ENCODE peak calls at places on chromosomes 5 and 9, in seven cellular contexts. One of them, this sample, is unnamed.

GRCh38 chr9:115300896-115301295 is 182.9 kb upstream of the TNC start:
- DNase-seq in H1: no peak
- DNase-seq in heart left ventricle: no peak
- DNase-seq in neural progenitor cell: no peak
- DNase-seq in NCI-H2081: no peak
- DNase-seq in anterior cingulate cortex: no peak
- DNase-seq in fibroblast of villous mesenchyme: no peak
- DNase-seq in this sample: no peak

GRCh38 chr9:292915-293314 is 78.2 kb downstream of the DOCK8 start:
- DNase-seq in H1: no peak
- DNase-seq in heart left ventricle: no peak
- DNase-seq in neural progenitor cell: no peak
- DNase-seq in NCI-H2081: no peak
- DNase-seq in anterior cingulate cortex: no peak
- DNase-seq in fibroblast of villous mesenchyme: no peak
- DNase-seq in this sample: no peak

GRCh38 chr9:136192289-136193126 is 12.4 kb downstream of the LHX3 start:
- DNase-seq in H1: no peak
- DNase-seq in heart left ventricle: no peak
- DNase-seq in neural progenitor cell: no peak
- DNase-seq in NCI-H2081: no peak
- DNase-seq in anterior cingulate cortex: no peak
- DNase-seq in fibroblast of villous mesenchyme: no peak
- DNase-seq in this sample: no peak

GRCh38 chr9:111158375-111158774 is 120.1 kb upstream of the LPAR1 start:
- DNase-seq in H1: no peak
- DNase-seq in heart left ventricle: no peak
- DNase-seq in neural progenitor cell: no peak
- DNase-seq in NCI-H2081: no peak
- DNase-seq in anterior cingulate cortex: no peak
- DNase-seq in fibroblast of villous mesenchyme: peak
- DNase-seq in this sample: no peak

GRCh38 chr5:170273968-170274710 is 23.4 kb downstream of the LCP2 start:
- DNase-seq in H1: peak
- DNase-seq in heart left ventricle: no peak
- DNase-seq in neural progenitor cell: peak
- DNase-seq in NCI-H2081: no peak
- DNase-seq in anterior cingulate cortex: peak
- DNase-seq in fibroblast of villous mesenchyme: peak
- DNase-seq in this sample: no peak

GRCh38 chr5:17221843-17222614 is 4.6 kb downstream of the BASP1 start:
- DNase-seq in H1: no peak
- DNase-seq in heart left ventricle: no peak
- DNase-seq in neural progenitor cell: peak
- DNase-seq in NCI-H2081: no peak
- DNase-seq in anterior cingulate cortex: no peak
- DNase-seq in fibroblast of villous mesenchyme: peak
- DNase-seq in this sample: no peak

GRCh38 chr9:98039474-98040072 is 17.0 kb upstream of the NANS start:
- DNase-seq in H1: no peak
- DNase-seq in heart left ventricle: no peak
- DNase-seq in neural progenitor cell: no peak
- DNase-seq in NCI-H2081: no peak
- DNase-seq in anterior cingulate cortex: no peak
- DNase-seq in fibroblast of villous mesenchyme: no peak
- DNase-seq in this sample: no peak

GRCh38 chr5:150261231-150261630 is 28.3 kb downstream of the CAMK2A start:
- DNase-seq in H1: no peak
- DNase-seq in heart left ventricle: no peak
- DNase-seq in neural progenitor cell: no peak
- DNase-seq in NCI-H2081: no peak
- DNase-seq in anterior cingulate cortex: no peak
- DNase-seq in fibroblast of villous mesenchyme: no peak
- DNase-seq in this sample: no peak

GRCh38 chr9:14238518-14238917 is 75.4 kb downstream of the NFIB start:
- DNase-seq in H1: no peak
- DNase-seq in heart left ventricle: no peak
- DNase-seq in neural progenitor cell: peak
- DNase-seq in NCI-H2081: no peak
- DNase-seq in anterior cingulate cortex: no peak
- DNase-seq in fibroblast of villous mesenchyme: peak
- DNase-seq in this sample: no peak

GRCh38 chr5:97888439-97888838 is 705.4 kb upstream of the RIOK2 start:
- DNase-seq in H1: no peak
- DNase-seq in heart left ventricle: no peak
- DNase-seq in neural progenitor cell: no peak
- DNase-seq in NCI-H2081: no peak
- DNase-seq in anterior cingulate cortex: no peak
- DNase-seq in fibroblast of villous mesenchyme: no peak
- DNase-seq in this sample: no peak

GRCh38 chr5:175733017-175733416 is 75.1 kb downstream of the HRH2 start:
- DNase-seq in H1: no peak
- DNase-seq in heart left ventricle: no peak
- DNase-seq in neural progenitor cell: no peak
- DNase-seq in NCI-H2081: no peak
- DNase-seq in anterior cingulate cortex: no peak
- DNase-seq in fibroblast of villous mesenchyme: no peak
- DNase-seq in this sample: no peak

GRCh38 chr9:127838375-127839078 is 15.9 kb downstream of the ENG start:
- DNase-seq in H1: no peak
- DNase-seq in heart left ventricle: peak
- DNase-seq in neural progenitor cell: no peak
- DNase-seq in NCI-H2081: no peak
- DNase-seq in anterior cingulate cortex: no peak
- DNase-seq in fibroblast of villous mesenchyme: peak
- DNase-seq in this sample: no peak

GRCh38 chr5:68141494-68141893 is 74.1 kb upstream of the PIK3R1 start:
- DNase-seq in H1: no peak
- DNase-seq in heart left ventricle: no peak
- DNase-seq in neural progenitor cell: no peak
- DNase-seq in NCI-H2081: no peak
- DNase-seq in anterior cingulate cortex: no peak
- DNase-seq in fibroblast of villous mesenchyme: peak
- DNase-seq in this sample: no peak

GRCh38 chr9:114616684-114617520 is 5.8 kb downstream of the TMEM268 start:
- DNase-seq in H1: no peak
- DNase-seq in heart left ventricle: peak
- DNase-seq in neural progenitor cell: no peak
- DNase-seq in NCI-H2081: no peak
- DNase-seq in anterior cingulate cortex: no peak
- DNase-seq in fibroblast of villous mesenchyme: no peak
- DNase-seq in this sample: no peak

GRCh38 chr5:120958877-120959485 is 494.9 kb downstream of the PRR16 start:
- DNase-seq in H1: no peak
- DNase-seq in heart left ventricle: no peak
- DNase-seq in neural progenitor cell: no peak
- DNase-seq in NCI-H2081: no peak
- DNase-seq in anterior cingulate cortex: no peak
- DNase-seq in fibroblast of villous mesenchyme: no peak
- DNase-seq in this sample: no peak

GRCh38 chr5:37979559-37979958 is 139.7 kb upstream of the GDNF start:
- DNase-seq in H1: no peak
- DNase-seq in heart left ventricle: no peak
- DNase-seq in neural progenitor cell: no peak
- DNase-seq in NCI-H2081: no peak
- DNase-seq in anterior cingulate cortex: no peak
- DNase-seq in fibroblast of villous mesenchyme: no peak
- DNase-seq in this sample: no peak

GRCh38 chr9:34363619-34364351 is 12.9 kb downstream of the MYORG start:
- DNase-seq in H1: peak
- DNase-seq in heart left ventricle: peak
- DNase-seq in neural progenitor cell: peak
- DNase-seq in NCI-H2081: no peak
- DNase-seq in anterior cingulate cortex: no peak
- DNase-seq in fibroblast of villous mesenchyme: no peak
- DNase-seq in this sample: no peak

GRCh38 chr9:134061019-134061687 is 6.7 kb downstream of the BRD3 start:
- DNase-seq in H1: peak
- DNase-seq in heart left ventricle: no peak
- DNase-seq in neural progenitor cell: peak
- DNase-seq in NCI-H2081: no peak
- DNase-seq in anterior cingulate cortex: no peak
- DNase-seq in fibroblast of villous mesenchyme: no peak
- DNase-seq in this sample: no peak

GRCh38 chr5:106858616-106859015 is 812.1 kb downstream of the EFNA5 start:
- DNase-seq in H1: no peak
- DNase-seq in heart left ventricle: no peak
- DNase-seq in neural progenitor cell: peak
- DNase-seq in NCI-H2081: no peak
- DNase-seq in anterior cingulate cortex: no peak
- DNase-seq in fibroblast of villous mesenchyme: no peak
- DNase-seq in this sample: no peak

GRCh38 chr5:15010936-15011335 is 139.4 kb upstream of the ANKH start:
- DNase-seq in H1: no peak
- DNase-seq in heart left ventricle: no peak
- DNase-seq in neural progenitor cell: no peak
- DNase-seq in NCI-H2081: no peak
- DNase-seq in anterior cingulate cortex: no peak
- DNase-seq in fibroblast of villous mesenchyme: no peak
- DNase-seq in this sample: no peak